ENCODE peak calls at places on chromosomes 3 and 15, in six cellular contexts. X is fibroblast of mammary gland, K is suprapubic skin, P is nephron progenitor cell, L is neural progenitor cell, H is cardiac fibroblast. G is an unnamed sample.

GRCh38 chr3:52128118-52128683 is 26.0 kb downstream of the POC1A start:
- DNase-seq in X (peak; percentile 72), K (no peak), P (no peak), L (no peak), H (peak; percentile 71), G (no peak)

GRCh38 chr15:71136159-71137137 is 21.2 kb downstream of the THSD4 start:
- DNase-seq in X (peak; percentile 84), K (no peak), P (no peak), L (no peak), H (peak; percentile 96), G (no peak)

GRCh38 chr3:177905895-177906511 is 630.2 kb upstream of the KCNMB2 start:
- DNase-seq in X (peak; percentile 76), K (no peak), P (no peak), L (peak; percentile 21), H (peak; percentile 93), G (no peak)

GRCh38 chr15:87959080-87959479 is 297.5 kb downstream of the NTRK3 start:
- DNase-seq in X (no peak), K (no peak), P (no peak), L (peak; percentile 65), H (no peak), G (no peak)

GRCh38 chr15:65101418-65101890 is 13.5 kb downstream of the UBAP1L start:
- DNase-seq in X (peak; percentile 63), K (peak; percentile 69), P (peak; percentile 85), L (peak; percentile 90), H (peak; percentile 72), G (no peak)

GRCh38 chr3:126100688-126101301 is 16.9 kb upstream of the SLC41A3 start:
- DNase-seq in X (peak; percentile 66), K (no peak), P (no peak), L (no peak), H (no peak), G (peak; percentile 71)

GRCh38 chr15:31442203-31443090 is 115.8 kb downstream of the KLF13 start:
- DNase-seq in X (peak; percentile 98), K (no peak), P (no peak), L (peak; percentile 52), H (peak; percentile 99), G (peak; percentile 85)

GRCh38 chr3:78951546-78951945 is 816.3 kb downstream of the ROBO1 start:
- DNase-seq in X (no peak), K (no peak), P (no peak), L (no peak), H (no peak), G (no peak)

GRCh38 chr15:35738370-35738769 is 192.4 kb upstream of the DPH6 start:
- DNase-seq in X (peak; percentile 86), K (no peak), P (no peak), L (no peak), H (peak; percentile 90), G (no peak)

GRCh38 chr3:10547841-10548783 is 42.7 kb upstream of the ATP2B2 start:
- DNase-seq in X (no peak), K (peak; percentile 59), P (no peak), L (no peak), H (no peak), G (peak; percentile 70)

GRCh38 chr3:134052370-134052769 is 22.6 kb upstream of the SLCO2A1 start:
- DNase-seq in X (no peak), K (no peak), P (no peak), L (no peak), H (no peak), G (no peak)

GRCh38 chr3:45083023-45083422 is 56.9 kb downstream of the CLEC3B start:
- DNase-seq in X (no peak), K (no peak), P (no peak), L (no peak), H (no peak), G (no peak)

GRCh38 chr3:45082139-45082538 is 56.0 kb downstream of the CLEC3B start:
- DNase-seq in X (peak; percentile 53), K (no peak), P (no peak), L (no peak), H (peak; percentile 57), G (no peak)

GRCh38 chr3:45087155-45087554 is 59.0 kb downstream of the CDCP1 start:
- DNase-seq in X (no peak), K (no peak), P (no peak), L (no peak), H (no peak), G (no peak)

GRCh38 chr3:45084361-45084760 is 58.3 kb downstream of the CLEC3B start:
- DNase-seq in X (no peak), K (no peak), P (no peak), L (no peak), H (no peak), G (no peak)

DNA sequence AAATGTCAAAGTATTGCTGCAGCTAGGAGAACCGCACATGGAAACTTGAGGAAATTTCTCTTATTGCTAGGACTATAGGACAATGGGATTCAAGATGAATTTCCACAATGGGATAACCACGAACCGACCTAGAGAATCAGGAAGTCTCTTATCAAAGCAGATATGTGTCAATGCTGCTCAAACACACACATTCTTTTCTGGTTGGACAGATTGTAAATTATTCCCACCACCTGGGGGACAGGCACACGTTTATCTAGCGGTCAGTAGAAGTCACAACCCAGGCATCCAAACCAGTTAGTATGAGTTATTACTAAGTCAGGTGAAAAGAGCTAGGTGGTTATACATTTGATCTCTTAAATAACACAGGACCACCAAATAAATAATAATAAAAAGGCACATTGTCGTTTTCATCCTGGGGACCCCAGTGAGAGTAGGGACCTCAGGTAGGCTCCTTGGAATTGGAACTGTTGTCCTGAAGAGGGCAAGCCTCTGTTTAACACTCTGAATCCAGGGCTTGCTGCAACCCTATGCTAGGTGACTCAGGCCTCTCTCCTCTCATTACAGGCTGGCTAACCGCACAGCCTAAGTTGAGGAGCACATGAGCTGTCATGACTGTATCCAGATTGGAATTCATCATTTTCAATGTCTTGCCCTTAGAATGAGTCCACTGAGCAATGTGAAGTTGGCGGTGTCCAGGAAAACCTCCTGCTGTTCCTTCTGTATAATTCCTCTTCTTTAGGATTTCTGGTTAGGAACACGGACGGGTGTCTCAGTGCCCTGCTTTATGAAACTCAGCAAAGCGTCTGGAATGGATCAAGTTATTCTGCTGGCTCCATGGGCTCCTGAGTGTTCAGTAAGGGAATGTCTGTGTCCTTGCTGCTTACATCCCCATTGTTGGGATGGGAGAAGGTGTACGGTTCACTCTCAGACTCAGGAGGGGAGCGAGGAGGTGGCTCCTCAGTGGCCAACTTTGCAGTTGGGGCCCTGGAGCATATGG is 59.0 kb downstream of the CLEC3B start:
- DNase-seq in X (peak; percentile 97), K (no peak), P (no peak), L (no peak), H (peak; percentile 92), G (no peak)
- TF ChIP-seq CTCF in X (peak; percentile 30), K (no peak), P (no peak), L (no peak), H (no peak), G (no peak)

DNA sequence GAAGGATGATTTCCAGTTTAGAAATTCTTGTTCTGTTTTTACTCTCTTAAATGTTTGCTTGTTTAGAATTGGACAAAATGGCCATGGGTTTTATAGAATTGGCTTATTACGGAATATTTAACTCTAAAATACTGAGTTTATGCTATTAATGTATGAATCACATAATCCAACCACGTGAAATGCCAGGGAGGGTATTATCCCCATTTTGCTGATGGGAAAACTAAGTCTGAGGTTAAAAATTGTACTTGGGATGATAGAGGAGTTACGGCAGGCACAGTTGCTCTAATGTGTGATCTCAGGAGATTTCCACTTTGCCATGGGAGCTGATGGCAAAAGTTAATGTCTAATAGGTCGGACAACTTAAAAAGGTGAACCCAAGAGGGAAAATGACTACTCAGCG is 194.4 kb downstream of the ITPR1 start:
- DNase-seq in X (no peak), K (no peak), P (no peak), L (no peak), H (no peak), G (no peak)
- TF ChIP-seq CTCF in X (no peak), K (no peak), P (no peak), L (no peak), H (no peak), G (no peak)

GRCh38 chr15:90340345-90340744 is 11.7 kb upstream of the ZNF774 start:
- DNase-seq in X (no peak), K (no peak), P (no peak), L (no peak), H (no peak), G (no peak)
- TF ChIP-seq CTCF in X (no peak), K (no peak), P (no peak), L (no peak), H (no peak), G (no peak)

GRCh38 chr3:16513141-16514020 is at the start of gene RFTN1:
- DNase-seq in X (peak; percentile 50), K (peak; percentile 86), P (peak; percentile 60), L (peak; percentile 60), H (peak; percentile 68), G (no peak)
- TF ChIP-seq CTCF in X (no peak), K (no peak), P (no peak), L (no peak), H (no peak), G (peak; percentile 18)

GRCh38 chr3:123728014-123728413 is 143.2 kb upstream of the HACD2 start:
- DNase-seq in X (peak; percentile 58), K (no peak), P (no peak), L (no peak), H (peak; percentile 70), G (no peak)

GRCh38 chr3:123724306-123724705 is 139.5 kb upstream of the HACD2 start:
- DNase-seq in X (no peak), K (no peak), P (no peak), L (peak; percentile 34), H (peak; percentile 45), G (no peak)

GRCh38 chr3:123728991-123729390 is 144.1 kb upstream of the HACD2 start:
- DNase-seq in X (no peak), K (no peak), P (no peak), L (no peak), H (no peak), G (no peak)

GRCh38 chr3:123723527-123724168 is 138.8 kb upstream of the HACD2 start:
- DNase-seq in X (peak; percentile 86), K (no peak), P (peak; percentile 68), L (peak; percentile 88), H (peak; percentile 91), G (no peak)

DNA sequence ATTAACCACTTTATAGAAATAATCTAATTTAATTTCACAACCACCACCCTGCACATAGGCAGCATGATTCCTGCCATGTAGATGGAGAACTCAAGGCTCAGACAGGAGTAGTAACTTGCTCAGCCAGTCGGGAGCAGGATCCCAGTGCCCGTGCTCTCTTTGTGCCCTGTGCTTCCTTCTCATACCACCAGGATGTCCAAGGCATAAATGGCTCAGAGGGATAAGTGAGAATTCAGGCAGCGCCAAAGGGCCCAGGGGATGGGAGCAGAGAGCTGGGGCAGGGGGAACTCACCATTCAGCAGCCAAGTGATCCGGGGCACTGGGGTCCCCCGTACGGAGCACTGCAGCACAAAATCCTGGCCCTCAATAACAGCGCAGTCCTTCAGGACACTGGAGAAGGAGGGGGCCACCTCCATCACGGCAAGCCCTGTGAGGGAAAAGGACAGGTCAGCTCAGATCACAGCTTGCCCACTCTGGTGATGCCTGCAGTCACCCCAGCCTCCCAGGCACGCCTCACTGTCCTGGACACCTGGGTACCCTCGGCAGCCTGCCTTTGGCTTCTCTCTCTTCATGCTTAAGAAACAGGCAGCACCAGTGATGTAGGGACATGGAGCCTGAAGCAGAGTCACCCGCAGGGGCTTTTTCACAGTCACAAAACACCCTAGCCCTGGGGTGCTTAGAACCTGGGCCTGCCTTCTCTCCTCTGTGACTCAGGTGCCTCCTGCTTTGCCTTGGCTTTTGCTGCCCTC is 141.0 kb upstream of the HACD2 start:
- DNase-seq in X (no peak), K (no peak), P (no peak), L (no peak), H (no peak), G (no peak)
- TF ChIP-seq CTCF in X (peak; percentile 24), K (no peak), P (peak; percentile 20), L (peak; percentile 7), H (peak; percentile 34), G (no peak)